ENCODE peak calls at places on chromosomes 7 and 10, in four cellular contexts. One of them, this sample, is unnamed.

GRCh38 chr10:6144609-6145413 is 56.0 kb downstream of the RBM17 start:
- DNase-seq in astrocyte: peak; percentile 67
- DNase-seq in left ventricle myocardium inferior: peak; percentile 92
- DNase-seq in upper lobe of right lung: peak; percentile 96
- DNase-seq in this sample: peak; percentile 91

GRCh38 chr10:133274751-133275682 is 1.7 kb downstream of the ADAM8 start:
- DNase-seq in astrocyte: no peak
- DNase-seq in left ventricle myocardium inferior: no peak
- DNase-seq in upper lobe of right lung: no peak
- DNase-seq in this sample: peak; percentile 88

GRCh38 chr7:159027803-159028455 is 116.7 kb downstream of the VIPR2 start:
- DNase-seq in astrocyte: no peak
- DNase-seq in left ventricle myocardium inferior: no peak
- DNase-seq in upper lobe of right lung: peak; percentile 60
- DNase-seq in this sample: no peak

GRCh38 chr7:76222333-76222732 is 20.6 kb downstream of the SRRM3 start:
- DNase-seq in astrocyte: no peak
- DNase-seq in left ventricle myocardium inferior: no peak
- DNase-seq in upper lobe of right lung: no peak
- DNase-seq in this sample: no peak

GRCh38 chr10:69570050-69570816 is 3.0 kb downstream of the NEUROG3 start:
- DNase-seq in astrocyte: no peak
- DNase-seq in left ventricle myocardium inferior: no peak
- DNase-seq in upper lobe of right lung: no peak
- DNase-seq in this sample: no peak

GRCh38 chr10:18414061-18414460 is 237.3 kb downstream of the NSUN6 start:
- DNase-seq in astrocyte: no peak
- DNase-seq in left ventricle myocardium inferior: peak; percentile 34
- DNase-seq in upper lobe of right lung: no peak
- DNase-seq in this sample: no peak

GRCh38 chr10:48406204-48406603 is 99.7 kb downstream of the MAPK8 start:
- DNase-seq in astrocyte: peak; percentile 36
- DNase-seq in left ventricle myocardium inferior: no peak
- DNase-seq in upper lobe of right lung: no peak
- DNase-seq in this sample: no peak

GRCh38 chr10:130519791-130520190 is 383.6 kb downstream of the GLRX3 start:
- DNase-seq in astrocyte: no peak
- DNase-seq in left ventricle myocardium inferior: no peak
- DNase-seq in upper lobe of right lung: no peak
- DNase-seq in this sample: no peak

GRCh38 chr7:146096994-146097393 is 19.6 kb upstream of the CNTNAP2 start:
- DNase-seq in astrocyte: no peak
- DNase-seq in left ventricle myocardium inferior: no peak
- DNase-seq in upper lobe of right lung: no peak
- DNase-seq in this sample: no peak

GRCh38 chr7:1890289-1891235 is 220.5 kb downstream of the ELFN1 start:
- DNase-seq in astrocyte: no peak
- DNase-seq in left ventricle myocardium inferior: no peak
- DNase-seq in upper lobe of right lung: no peak
- DNase-seq in this sample: no peak

GRCh38 chr7:55181774-55182173 is 163.0 kb downstream of the EGFR start:
- DNase-seq in astrocyte: no peak
- DNase-seq in left ventricle myocardium inferior: no peak
- DNase-seq in upper lobe of right lung: peak; percentile 52
- DNase-seq in this sample: no peak

GRCh38 chr10:26805567-26806245 is 55.1 kb downstream of the ABI1 start:
- DNase-seq in astrocyte: peak; percentile 57
- DNase-seq in left ventricle myocardium inferior: no peak
- DNase-seq in upper lobe of right lung: no peak
- DNase-seq in this sample: no peak

GRCh38 chr7:2640858-2641257 is 9.1 kb downstream of the TTYH3 start:
- DNase-seq in astrocyte: no peak
- DNase-seq in left ventricle myocardium inferior: no peak
- DNase-seq in upper lobe of right lung: no peak
- DNase-seq in this sample: no peak

GRCh38 chr10:62437696-62438095 is 63.5 kb downstream of the ZNF365 start:
- DNase-seq in astrocyte: peak; percentile 89
- DNase-seq in left ventricle myocardium inferior: no peak
- DNase-seq in upper lobe of right lung: no peak
- DNase-seq in this sample: peak; percentile 30

GRCh38 chr10:103706047-103706446 is 149.3 kb downstream of the SH3PXD2A start:
- DNase-seq in astrocyte: no peak
- DNase-seq in left ventricle myocardium inferior: no peak
- DNase-seq in upper lobe of right lung: no peak
- DNase-seq in this sample: no peak
- TF ChIP-seq CTCF in astrocyte: no peak
- TF ChIP-seq CTCF in left ventricle myocardium inferior: no peak
- TF ChIP-seq CTCF in upper lobe of right lung: no peak
- TF ChIP-seq CTCF in this sample: no peak

GRCh38 chr10:30587522-30588031 is 42.0 kb downstream of the LYZL2 start:
- DNase-seq in astrocyte: no peak
- DNase-seq in left ventricle myocardium inferior: peak; percentile 31
- DNase-seq in upper lobe of right lung: peak; percentile 71
- DNase-seq in this sample: peak; percentile 76
- TF ChIP-seq CTCF in astrocyte: no peak
- TF ChIP-seq CTCF in left ventricle myocardium inferior: no peak
- TF ChIP-seq CTCF in upper lobe of right lung: no peak
- TF ChIP-seq CTCF in this sample: no peak

GRCh38 chr7:116988363-116988989 is 35.2 kb downstream of the ST7 start:
- DNase-seq in astrocyte: no peak
- DNase-seq in left ventricle myocardium inferior: no peak
- DNase-seq in upper lobe of right lung: no peak
- DNase-seq in this sample: no peak
- TF ChIP-seq CTCF in astrocyte: no peak
- TF ChIP-seq CTCF in left ventricle myocardium inferior: peak; percentile 47
- TF ChIP-seq CTCF in upper lobe of right lung: peak; percentile 49
- TF ChIP-seq CTCF in this sample: peak; percentile 20

GRCh38 chr7:100611983-100612729 is at the start of gene MOSPD3:
- DNase-seq in astrocyte: peak; percentile 99
- DNase-seq in left ventricle myocardium inferior: peak; percentile 98
- DNase-seq in upper lobe of right lung: peak; percentile 99
- DNase-seq in this sample: peak; percentile 99
- TF ChIP-seq CTCF in astrocyte: no peak
- TF ChIP-seq CTCF in left ventricle myocardium inferior: no peak
- TF ChIP-seq CTCF in upper lobe of right lung: no peak
- TF ChIP-seq CTCF in this sample: no peak